ENCODE peak calls at places on chromosomes 2 and 18, in four cellular contexts. H, E, I and U are unnamed samples.
A peak's percentile ranks its signal among the peaks of the same experiment; 100 is the strongest.

GRCh38 chr2:46909771-46910419 is 5.7 kb downstream of the MCFD2 start:
- DNase-seq in H (peak; percentile 80), E (peak; percentile 17), I (peak; percentile 94), U (peak; percentile 55)

GRCh38 chr2:165163771-165164170 is 40.1 kb downstream of the SCN3A start:
- DNase-seq in H (no peak), E (no peak), I (no peak), U (no peak)

GRCh38 chr18:36580874-36581750 is 247.7 kb downstream of the TPGS2 start:
- DNase-seq in H (no peak), E (no peak), I (no peak), U (no peak)

GRCh38 chr2:193837368-193837767 is 1642.6 kb upstream of the TMEFF2 start:
- DNase-seq in H (no peak), E (no peak), I (no peak), U (no peak)

GRCh38 chr2:71637168-71637567 is 183.8 kb downstream of the DYSF start:
- DNase-seq in H (no peak), E (no peak), I (no peak), U (no peak)

GRCh38 chr2:235634435-235635152 is 140.8 kb downstream of the AGAP1 start:
- DNase-seq in H (no peak), E (no peak), I (no peak), U (no peak)

GRCh38 chr18:42028232-42028832 is 73.3 kb downstream of the PIK3C3 start:
- DNase-seq in H (peak; percentile 29), E (peak; percentile 54), I (no peak), U (no peak)

GRCh38 chr18:58516514-58517285 is 112.2 kb downstream of the ALPK2 start:
- DNase-seq in H (no peak), E (no peak), I (no peak), U (no peak)

GRCh38 chr2:98348066-98348561 is 1.9 kb downstream of the CNGA3 start:
- DNase-seq in H (peak; percentile 3), E (no peak), I (no peak), U (no peak)

GRCh38 chr2:28413152-28413895 is 20.7 kb downstream of the FOSL2 start:
- DNase-seq in H (no peak), E (no peak), I (no peak), U (no peak)

GRCh38 chr2:184425083-184425482 is 173.2 kb upstream of the ZNF804A start:
- DNase-seq in H (no peak), E (no peak), I (no peak), U (no peak)
- H3K4me3 ChIP-seq in H (no peak overlapping the region), E (no peak overlapping the region), I (no peak overlapping the region), U (no peak overlapping the region)

GRCh38 chr2:112021269-112021668 is 33.8 kb upstream of the TMEM87B start:
- DNase-seq in H (no peak), E (no peak), I (no peak), U (no peak)

GRCh38 chr2:112019510-112019909 is 35.6 kb upstream of the TMEM87B start:
- DNase-seq in H (no peak), E (peak; percentile 48), I (no peak), U (no peak)

GRCh38 chr2:112021781-112022231 is 33.3 kb upstream of the TMEM87B start:
- DNase-seq in H (no peak), E (no peak), I (no peak), U (no peak)

GRCh38 chr2:112018846-112019245 is 36.2 kb upstream of the TMEM87B start:
- DNase-seq in H (no peak), E (no peak), I (no peak), U (no peak)

GRCh38 chr2:112020561-112020960 is 34.5 kb upstream of the TMEM87B start:
- DNase-seq in H (no peak), E (no peak), I (no peak), U (no peak)
- TF ChIP-seq CTCF in H (no peak), E (no peak), I (peak; percentile 34), U (peak; percentile 16)

DNA sequence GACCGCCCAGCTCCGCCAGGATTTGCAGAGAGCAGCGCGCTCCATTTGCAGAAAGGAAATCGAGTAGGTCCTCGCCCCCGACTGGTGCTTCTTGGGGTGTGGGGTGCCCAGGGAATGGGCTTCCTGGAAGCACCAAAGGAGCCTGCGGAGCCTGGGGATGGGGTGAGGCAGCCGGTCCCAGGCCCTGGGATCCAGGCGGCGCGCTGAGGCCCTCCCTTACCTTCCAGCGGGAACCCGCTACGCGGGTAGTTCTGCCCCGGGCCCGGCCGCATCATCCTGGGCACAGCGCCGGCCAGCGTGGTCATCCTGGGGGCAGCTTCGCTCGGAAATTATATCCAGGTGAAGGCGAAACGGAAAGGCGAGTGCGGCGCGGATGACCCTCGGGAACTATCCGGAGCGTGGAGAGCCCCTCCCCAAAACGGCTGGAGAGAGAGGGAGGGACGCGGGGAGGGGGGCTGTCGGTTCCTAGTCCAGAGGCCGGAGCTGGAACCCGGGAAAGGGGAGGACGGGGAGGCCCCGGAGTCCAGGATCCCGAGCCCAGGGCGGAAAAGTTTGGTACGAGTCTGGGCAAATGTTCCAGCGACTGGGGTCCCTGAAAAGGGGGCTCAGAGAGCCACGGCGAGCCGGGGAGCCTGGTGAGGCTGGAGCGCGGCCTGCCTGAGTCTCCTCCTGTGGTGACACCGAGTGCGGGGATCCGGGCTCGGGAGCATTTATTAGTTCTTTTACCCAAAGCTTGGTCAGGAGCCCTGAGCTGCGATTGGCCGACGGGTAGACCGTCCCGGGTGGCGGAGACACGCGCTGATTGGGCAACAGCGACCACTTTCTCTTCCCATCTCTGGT is at the start of gene PAX3:
- DNase-seq in H (no peak), E (no peak), I (no peak), U (no peak)
- H3K4me3 ChIP-seq in H (no peak within 1 kb of the TSS), E (no peak within 1 kb of the TSS), I (no peak within 1 kb of the TSS), U (no peak within 1 kb of the TSS)

GRCh38 chr2:239047861-239048260 is 200.0 kb downstream of the TWIST2 start:
- DNase-seq in H (no peak), E (no peak), I (no peak), U (no peak)

GRCh38 chr2:239049421-239050251 is 201.8 kb downstream of the TWIST2 start:
- DNase-seq in H (no peak), E (no peak), I (no peak), U (no peak)

GRCh38 chr2:239047420-239047819 is 199.5 kb downstream of the TWIST2 start:
- DNase-seq in H (no peak), E (no peak), I (no peak), U (no peak)

GRCh38 chr2:239050252-239050649 is 202.4 kb downstream of the TWIST2 start:
- DNase-seq in H (no peak), E (no peak), I (no peak), U (no peak)

GRCh38 chr2:239048771-239049170 is 200.9 kb downstream of the TWIST2 start:
- DNase-seq in H (no peak), E (no peak), I (no peak), U (no peak)
- TF ChIP-seq CTCF in H (no peak), E (no peak), I (no peak), U (no peak)

GRCh38 chr2:8626572-8626971 is 55.3 kb upstream of the ID2 start:
- DNase-seq in H (no peak), E (no peak), I (no peak), U (no peak)

GRCh38 chr2:8628179-8628869 is 53.5 kb upstream of the ID2 start:
- DNase-seq in H (no peak), E (peak; percentile 54), I (peak; percentile 75), U (no peak)

GRCh38 chr2:8628870-8629209 is 53.0 kb upstream of the ID2 start:
- DNase-seq in H (peak; percentile 48), E (no peak), I (peak; percentile 49), U (no peak)

GRCh38 chr2:8627019-8627691 is 54.7 kb upstream of the ID2 start:
- DNase-seq in H (no peak), E (peak; percentile 70), I (no peak), U (no peak)

DNA sequence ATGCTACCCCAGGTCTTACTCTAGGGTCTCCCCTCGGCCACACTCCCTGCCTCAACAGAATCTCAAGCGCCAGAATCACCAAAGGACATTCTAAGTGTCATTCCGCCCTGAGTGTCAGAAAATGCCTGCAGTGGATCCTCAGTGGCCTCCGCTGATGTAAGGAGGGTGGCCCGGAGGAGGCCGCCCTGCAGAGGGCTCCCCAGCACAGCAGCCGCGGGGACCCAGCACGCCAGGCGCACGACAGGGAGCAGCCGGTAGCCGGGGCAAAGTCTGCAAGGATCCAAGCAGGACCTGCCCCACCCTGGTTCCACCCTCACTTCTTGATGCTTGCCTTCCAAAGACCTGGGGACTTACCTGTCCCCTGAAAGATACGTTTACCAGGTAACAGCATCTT is 54.2 kb upstream of the ID2 start:
- DNase-seq in H (no peak), E (peak; percentile 90), I (no peak), U (no peak)
- H3K4me3 ChIP-seq in H (no peak overlapping the region), E (no peak overlapping the region), I (peak overlapping the region; percentile 56), U (no peak overlapping the region)